ENCODE peak calls at places on chromosomes 7 and 10, in five cellular contexts. I, N, Y, A and Z are unnamed samples.

GRCh38 chr7:67692425-67692824 is 695.8 kb downstream of the TYW1 start:
- DNase-seq in I (no peak), N (no peak), Y (peak), A (peak), Z (no peak)

GRCh38 chr10:86943316-86944030 is 13.9 kb downstream of the MMRN2 start:
- DNase-seq in I (no peak), N (no peak), Y (no peak), A (no peak), Z (no peak)

GRCh38 chr10:114996542-114996941 is 58.5 kb downstream of the TRUB1 start:
- DNase-seq in I (no peak), N (no peak), Y (no peak), A (no peak), Z (no peak)

GRCh38 chr10:124116771-124117510 is 23.5 kb upstream of the CHST15 start:
- DNase-seq in I (no peak), N (no peak), Y (no peak), A (no peak), Z (no peak)

GRCh38 chr10:22325272-22325947 is 4.5 kb downstream of the BMI1 start:
- DNase-seq in I (no peak), N (peak), Y (peak), A (peak), Z (peak)

GRCh38 chr7:27117687-27118491 is 12.7 kb downstream of the HOXA4 start:
- DNase-seq in I (no peak), N (no peak), Y (no peak), A (no peak), Z (no peak)

GRCh38 chr7:2892571-2892970 is 48.5 kb upstream of the GNA12 start:
- DNase-seq in I (no peak), N (no peak), Y (no peak), A (no peak), Z (no peak)

GRCh38 chr7:26691886-26692285 is 172.5 kb downstream of the SKAP2 start:
- DNase-seq in I (no peak), N (no peak), Y (no peak), A (no peak), Z (no peak)

GRCh38 chr10:45443101-45444009 is 69.3 kb downstream of the ALOX5 start:
- DNase-seq in I (no peak), N (no peak), Y (no peak), A (no peak), Z (no peak)

GRCh38 chr10:76111986-76112825 is 680.8 kb downstream of the LRMDA start:
- DNase-seq in I (no peak), N (no peak), Y (no peak), A (no peak), Z (no peak)

GRCh38 chr7:150756858-150757257 is 19.6 kb downstream of the GIMAP5 start:
- DNase-seq in I (no peak), N (peak), Y (no peak), A (peak), Z (peak)

GRCh38 chr10:65518379-65518778 is 1407.5 kb upstream of the LRRTM3 start:
- DNase-seq in I (no peak), N (no peak), Y (no peak), A (peak), Z (no peak)

GRCh38 chr10:89163265-89163995 is 43.7 kb downstream of the CH25H start:
- DNase-seq in I (peak), N (peak), Y (peak), A (peak), Z (peak)

GRCh38 chr7:142482899-142483658 is 225.2 kb upstream of the PRSS58 start:
- DNase-seq in I (no peak), N (peak), Y (peak), A (peak), Z (peak)

GRCh38 chr10:118584181-118584954 is 11.1 kb downstream of the PRLHR start:
- DNase-seq in I (no peak), N (no peak), Y (no peak), A (peak), Z (no peak)

GRCh38 chr7:50591480-50592438 is 26.6 kb upstream of the DDC start:
- DNase-seq in I (no peak), N (no peak), Y (no peak), A (no peak), Z (no peak)

GRCh38 chr7:7596156-7596555 is 29.5 kb downstream of the MIOS start:
- DNase-seq in I (no peak), N (no peak), Y (no peak), A (no peak), Z (no peak)

DNA sequence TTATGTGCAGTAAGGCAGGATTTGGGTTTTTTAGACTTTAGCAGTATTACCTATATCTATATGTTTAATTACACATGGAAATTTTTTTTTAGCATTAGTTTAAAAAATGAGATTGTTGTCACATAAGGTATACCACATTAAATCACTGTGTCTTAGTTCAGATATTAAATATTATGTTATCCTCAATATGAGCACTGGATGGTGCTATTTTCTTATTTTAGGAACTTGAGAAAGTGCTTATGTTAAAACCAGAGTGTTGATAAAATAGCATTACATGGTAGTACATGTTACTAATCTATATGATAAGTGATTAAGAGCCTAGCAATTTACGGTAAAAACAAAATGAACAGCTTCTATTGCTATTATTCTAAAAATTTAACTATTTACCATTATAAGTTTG is 28.8 kb downstream of the MIOS start:
- DNase-seq in I (no peak), N (no peak), Y (no peak), A (peak), Z (no peak)
- TF ChIP-seq CTCF in I (peak), N (no peak), Y (no peak), A (peak), Z (no peak)

GRCh38 chr10:92181575-92181974 is 109.3 kb downstream of the CPEB3 start:
- DNase-seq in I (no peak), N (peak), Y (no peak), A (no peak), Z (no peak)
- TF ChIP-seq CTCF in I (peak), N (peak), Y (no peak), A (peak), Z (no peak)

DNA sequence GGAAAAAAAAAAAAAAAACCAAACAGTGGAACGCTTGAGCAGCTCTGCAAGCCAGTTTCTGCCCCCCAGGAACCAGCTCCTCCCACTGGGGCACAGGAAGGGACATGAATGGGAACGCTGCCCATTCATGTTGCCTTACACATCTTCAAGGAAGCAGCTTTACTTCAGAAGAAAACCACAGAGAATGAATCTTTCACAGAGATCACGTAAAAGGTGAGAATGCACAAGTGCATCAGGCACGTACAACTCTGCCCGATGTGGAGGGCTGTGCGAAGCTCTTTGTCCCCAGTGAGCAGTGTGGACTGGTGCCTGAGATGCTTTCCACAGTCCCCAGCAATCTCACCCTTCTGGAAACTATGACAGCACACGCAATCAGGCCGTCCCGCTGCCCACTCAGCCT is 106.2 kb downstream of the DLG5 start:
- DNase-seq in I (no peak), N (no peak), Y (no peak), A (peak), Z (no peak)
- TF ChIP-seq CTCF in I (no peak), N (no peak), Y (no peak), A (no peak), Z (no peak)

GRCh38 chr7:39623312-39624201 is at the start of gene RALA:
- DNase-seq in I (peak), N (peak), Y (peak), A (peak), Z (peak)

GRCh38 chr7:39624202-39624807 is 933 bp downstream of the RALA start:
- DNase-seq in I (no peak), N (peak), Y (peak), A (peak), Z (peak)

GRCh38 chr7:39621784-39622411 is 1.5 kb upstream of the RALA start:
- DNase-seq in I (no peak), N (peak), Y (no peak), A (no peak), Z (peak)

GRCh38 chr7:39621261-39621660 is 2.1 kb upstream of the RALA start:
- DNase-seq in I (no peak), N (no peak), Y (no peak), A (peak), Z (no peak)

GRCh38 chr7:39622609-39623311 is 612 bp upstream of the RALA start:
- DNase-seq in I (no peak), N (no peak), Y (no peak), A (no peak), Z (no peak)
- TF ChIP-seq CTCF in I (no peak), N (no peak), Y (no peak), A (no peak), Z (no peak)

GRCh38 chr7:46311951-46312350 is 390.9 kb upstream of the IGFBP3 start:
- DNase-seq in I (no peak), N (no peak), Y (no peak), A (no peak), Z (no peak)
- TF ChIP-seq CTCF in I (no peak), N (no peak), Y (no peak), A (no peak), Z (no peak)

GRCh38 chr7:156560075-156560474 is 80.5 kb upstream of the RNF32 start:
- DNase-seq in I (no peak), N (no peak), Y (no peak), A (no peak), Z (no peak)
- TF ChIP-seq CTCF in I (no peak), N (peak), Y (no peak), A (no peak), Z (no peak)

DNA sequence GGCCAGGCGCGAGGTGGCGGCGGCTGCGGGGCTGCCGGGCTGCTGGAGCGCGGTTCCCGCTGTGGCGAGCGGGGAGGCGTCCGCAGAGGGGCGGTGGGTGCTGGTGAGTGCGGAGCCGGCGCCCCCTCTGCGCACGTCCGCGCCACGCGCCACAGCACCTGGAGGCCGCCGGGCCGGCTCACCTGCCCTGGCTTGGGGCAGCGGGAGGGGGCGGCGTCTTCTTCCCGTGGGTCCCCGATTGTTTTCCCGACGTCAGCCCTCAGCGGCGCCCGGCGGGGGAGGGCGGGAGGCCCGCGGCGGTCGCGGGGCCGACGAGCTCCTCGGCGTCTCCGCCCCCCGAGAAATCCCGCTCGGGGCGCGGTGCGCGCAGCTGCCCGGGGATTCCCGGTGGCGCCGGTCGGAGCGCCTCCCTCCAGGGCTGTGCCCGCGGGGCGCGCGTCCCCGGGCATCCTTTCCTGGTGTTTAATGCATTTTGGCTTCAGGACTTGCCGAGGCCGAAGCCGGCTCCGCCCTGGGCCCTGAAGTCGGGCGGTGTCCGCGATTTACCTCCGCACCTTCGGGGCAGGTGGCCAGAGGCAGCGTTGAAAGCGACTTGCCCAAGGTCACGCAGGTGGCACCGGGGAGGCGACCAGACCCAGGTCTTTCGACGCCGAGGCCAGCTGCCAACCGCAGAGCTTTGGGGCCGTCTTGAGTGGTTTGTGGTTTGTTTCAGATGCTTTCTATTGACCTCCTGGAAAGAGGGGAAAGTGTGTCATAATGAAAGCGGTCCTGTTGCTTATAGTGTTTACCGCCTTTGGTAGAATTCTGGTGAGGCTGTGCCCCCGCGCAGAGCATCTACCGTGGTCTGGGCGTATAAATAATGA is 582 bp downstream of the PLEKHA1 start:
- DNase-seq in I (no peak), N (peak), Y (peak), A (peak), Z (peak)
- TF ChIP-seq CTCF in I (no peak), N (no peak), Y (no peak), A (no peak), Z (no peak)

GRCh38 chr7:65840446-65840845 is 32.4 kb upstream of the VKORC1L1 start:
- DNase-seq in I (no peak), N (peak), Y (no peak), A (peak), Z (peak)
- TF ChIP-seq CTCF in I (no peak), N (no peak), Y (no peak), A (peak), Z (peak)

DNA sequence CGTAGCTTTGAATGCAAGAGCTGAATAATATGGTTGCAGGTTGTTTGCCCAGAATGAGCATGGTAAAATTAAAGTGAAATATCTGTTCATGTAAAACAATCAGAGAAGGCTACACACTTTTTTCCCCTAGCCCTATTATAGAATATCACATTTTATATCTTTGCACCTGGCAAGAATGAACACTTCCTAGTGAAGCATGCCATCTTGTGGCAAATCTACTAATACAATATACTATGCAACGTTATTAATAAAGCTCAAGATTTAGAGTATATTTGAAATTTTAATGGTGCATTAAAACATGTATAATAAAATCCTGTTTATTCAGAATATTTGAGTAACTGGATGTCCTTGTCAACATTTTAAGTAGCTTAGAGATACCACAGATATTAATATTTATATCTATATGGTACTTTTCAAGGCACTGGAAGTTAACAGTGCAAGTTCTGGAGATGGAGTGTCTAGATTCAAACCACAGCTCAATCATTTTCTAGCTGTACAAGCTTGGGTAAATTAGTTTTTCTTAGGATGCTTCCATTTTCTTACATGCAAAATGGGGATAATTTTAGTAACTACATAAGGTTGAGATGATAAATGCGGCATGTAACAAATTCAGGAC is 643.1 kb upstream of the SEMA3D start:
- DNase-seq in I (peak), N (no peak), Y (no peak), A (peak), Z (no peak)
- TF ChIP-seq CTCF in I (peak), N (no peak), Y (no peak), A (peak), Z (no peak)

GRCh38 chr7:30755384-30756154 is 3.6 kb downstream of the INMT start:
- DNase-seq in I (no peak), N (no peak), Y (no peak), A (no peak), Z (no peak)
- TF ChIP-seq CTCF in I (no peak), N (no peak), Y (no peak), A (no peak), Z (no peak)